ENCODE peak calls at places on chromosomes 7 and 10, in seven cellular contexts. C, V, I, X, H, N and W are unnamed samples.

GRCh38 chr7:138867744-138868143 is 69.7 kb upstream of the ATP6V0A4 start:
- DNase-seq in N (no peak), V (no peak), I (no peak), C (no peak), H (no peak), X (no peak), W (no peak)

GRCh38 chr10:85646312-85646711 is 720.3 kb downstream of the GRID1 start:
- DNase-seq in H (peak), X (no peak), N (no peak), V (no peak), C (no peak), I (no peak), W (no peak)

GRCh38 chr10:122463466-122464157 is 2.3 kb downstream of the HTRA1 start:
- DNase-seq in H (no peak), X (no peak), V (no peak), N (no peak), I (no peak), C (no peak), W (no peak)

GRCh38 chr7:106848851-106849442 is 16.1 kb upstream of the PIK3CG start:
- DNase-seq in I (no peak), N (no peak), X (no peak), C (no peak), V (no peak), H (peak), W (no peak)

GRCh38 chr10:60572511-60573194 is 183.0 kb upstream of the ANK3 start:
- DNase-seq in C (no peak), H (peak), I (no peak), N (peak), X (peak), V (peak), W (no peak)

GRCh38 chr10:10846476-10846875 is 171.2 kb upstream of the CELF2 start:
- DNase-seq in V (no peak), H (no peak), I (no peak), X (no peak), C (no peak), N (no peak), W (no peak)

GRCh38 chr7:73613954-73614735 is 10.2 kb downstream of the MLXIPL start:
- DNase-seq in H (no peak), X (no peak), N (no peak), C (no peak), V (no peak), I (no peak), W (no peak)

GRCh38 chr10:35396560-35397434 is 60.5 kb downstream of the CCNY start:
- DNase-seq in I (no peak), V (no peak), H (no peak), X (no peak), C (no peak), N (no peak), W (no peak)

GRCh38 chr10:12484945-12485805 is 135.8 kb downstream of the CAMK1D start:
- DNase-seq in H (no peak), I (no peak), V (no peak), X (peak), C (peak), N (no peak), W (no peak)

GRCh38 chr10:133281628-133282372 is 5.1 kb upstream of the ADAM8 start:
- DNase-seq in H (no peak), X (no peak), V (peak), C (no peak), I (no peak), N (no peak), W (no peak)

GRCh38 chr10:91410638-91411367 is 659 bp downstream of the HECTD2 start:
- DNase-seq in N (no peak), C (no peak), I (no peak), V (no peak), X (no peak), H (peak), W (no peak)

GRCh38 chr10:92181575-92181974 is 109.3 kb downstream of the CPEB3 start:
- DNase-seq in I (no peak), X (no peak), V (no peak), N (no peak), H (peak), C (no peak), W (no peak)

GRCh38 chr7:5550385-5550784 is 126.8 kb upstream of the TNRC18 start:
- DNase-seq in V (no peak), H (no peak), C (no peak), N (no peak), I (no peak), X (no peak), W (no peak)

GRCh38 chr10:70652761-70653657 is 19.3 kb upstream of the ADAMTS14 start:
- DNase-seq in X (no peak), I (no peak), N (no peak), V (no peak), C (no peak), H (peak), W (no peak)

GRCh38 chr10:117927334-117927733 is 119.4 kb downstream of the RAB11FIP2 start:
- DNase-seq in H (no peak), N (no peak), X (no peak), V (no peak), I (no peak), C (no peak), W (no peak)

GRCh38 chr7:154750353-154750801 is 252.5 kb downstream of the PAXIP1 start:
- DNase-seq in V (no peak), N (no peak), I (no peak), H (no peak), C (no peak), X (no peak), W (no peak)

GRCh38 chr10:4352566-4352961 is 473.4 kb upstream of the AKR1E2 start:
- DNase-seq in N (no peak), C (no peak), I (no peak), H (peak), V (no peak), X (no peak), W (no peak)

GRCh38 chr10:5561704-5562645 is 37.2 kb downstream of the CALML3 start:
- DNase-seq in I (no peak), H (no peak), N (no peak), V (peak), X (no peak), C (no peak), W (no peak)

GRCh38 chr7:153835712-153836265 is 216.4 kb upstream of the DPP6 start:
- DNase-seq in I (no peak), N (no peak), V (no peak), H (no peak), C (no peak), X (no peak), W (no peak)

GRCh38 chr10:124180044-124180745 is 86.8 kb upstream of the CHST15 start:
- DNase-seq in H (no peak), V (no peak), C (no peak), X (no peak), N (no peak), I (no peak), W (no peak)

GRCh38 chr10:30820282-30820991 is 190.9 kb upstream of the LYZL2 start:
- DNase-seq in V (no peak), X (no peak), C (no peak), H (peak), N (no peak), I (no peak), W (no peak)